ENCODE peak calls at places on chromosomes 11 and 22, in four cellular contexts. F, T, N and Y are unnamed samples.

GRCh38 chr22:32331918-32332725 is 25.5 kb upstream of the RFPL3 start:
- DNase-seq in F (peak), T (no peak), N (peak), Y (no peak)

GRCh38 chr22:41780714-41781507 is 19.6 kb upstream of the CCDC134 start:
- DNase-seq in T (no peak), F (peak), N (peak), Y (peak)

GRCh38 chr11:63829823-63830489 is 9.0 kb upstream of the MARK2 start:
- DNase-seq in F (no peak), T (no peak), N (no peak), Y (no peak)

GRCh38 chr11:28808771-28809170 is 700.6 kb downstream of the METTL15 start:
- DNase-seq in N (no peak), T (no peak), F (no peak), Y (no peak)

GRCh38 chr22:31615481-31615840 is 46.6 kb downstream of the PISD start:
- DNase-seq in N (no peak), T (no peak), F (no peak), Y (no peak)

GRCh38 chr22:39229688-39230260 is 15.0 kb downstream of the PDGFB start:
- DNase-seq in N (no peak), F (no peak), T (no peak), Y (no peak)

GRCh38 chr22:45628508-45628907 is 43.1 kb upstream of the ATXN10 start:
- DNase-seq in N (peak), T (no peak), F (no peak), Y (no peak)

GRCh38 chr11:95067042-95067827 is 516 bp downstream of the SRSF8 start:
- DNase-seq in T (no peak), N (peak), F (peak), Y (peak)

GRCh38 chr11:2208691-2209369 is 37.2 kb upstream of the TH start:
- DNase-seq in N (peak), F (peak), T (no peak), Y (no peak)

GRCh38 chr11:122804796-122805195 is 33.5 kb upstream of the CRTAM start:
- DNase-seq in T (no peak), N (no peak), F (no peak), Y (no peak)

GRCh38 chr22:42969348-42969975 is 45.5 kb downstream of the PACSIN2 start:
- DNase-seq in F (no peak), N (no peak), T (no peak), Y (no peak)

GRCh38 chr11:43548921-43549320 is 131.6 kb upstream of the HSD17B12 start:
- DNase-seq in N (no peak), F (no peak), T (no peak), Y (no peak)

GRCh38 chr22:37525746-37526350 is 6.6 kb upstream of the CARD10 start:
- DNase-seq in T (no peak), N (no peak), F (no peak), Y (no peak)

GRCh38 chr11:13862845-13863392 is 99.6 kb upstream of the SPON1 start:
- DNase-seq in F (no peak), T (no peak), N (no peak), Y (no peak)

GRCh38 chr11:60161107-60161506 is 21.8 kb downstream of the MS4A6A start:
- DNase-seq in F (no peak), T (no peak), N (no peak), Y (no peak)

GRCh38 chr22:28949788-28950187 is 66.4 kb downstream of the ZNRF3 start:
- DNase-seq in T (no peak), F (no peak), N (no peak), Y (no peak)

GRCh38 chr22:46604306-46604690 is 15.9 kb upstream of the GRAMD4 start:
- DNase-seq in F (no peak), T (no peak), N (no peak), Y (peak)

GRCh38 chr11:112453601-112454577 is 193.2 kb upstream of the PLET1 start:
- DNase-seq in F (peak), N (no peak), T (peak), Y (peak)

GRCh38 chr22:41524283-41524682 is 20.0 kb downstream of the POLR3H start:
- DNase-seq in F (peak), N (no peak), T (no peak), Y (no peak)

GRCh38 chr11:100546714-100547113 is 140.4 kb upstream of the ARHGAP42 start:
- DNase-seq in F (no peak), N (no peak), T (peak), Y (no peak)

GRCh38 chr11:130904380-130904779 is 11.9 kb downstream of the SNX19 start:
- DNase-seq in N (no peak), T (no peak), F (no peak), Y (no peak)

GRCh38 chr22:26517429-26517828 is 5.2 kb upstream of the TFIP11 start:
- DNase-seq in N (no peak), T (no peak), F (no peak), Y (no peak)

GRCh38 chr11:102346748-102347525 is at the start of gene BIRC2:
- DNase-seq in F (peak), N (peak), T (peak), Y (peak)

GRCh38 chr11:12121504-12121903 is 11.1 kb downstream of the MICAL2 start:
- DNase-seq in F (no peak), T (no peak), N (no peak), Y (no peak)

GRCh38 chr11:45871638-45872037 is 13.8 kb upstream of the MAPK8IP1 start:
- DNase-seq in T (no peak), F (no peak), N (no peak), Y (no peak)

GRCh38 chr11:66221726-66222236 is 46.7 kb upstream of the RAB1B start:
- DNase-seq in N (peak), F (no peak), T (no peak), Y (no peak)

GRCh38 chr22:24736526-24737050 is 37.9 kb downstream of the PIWIL3 start:
- DNase-seq in F (no peak), N (no peak), T (no peak), Y (no peak)

GRCh38 chr22:37324340-37325023 is 42.2 kb downstream of the CYTH4 start:
- DNase-seq in F (no peak), T (no peak), N (no peak), Y (no peak)

GRCh38 chr11:60338053-60338452 is 11.0 kb downstream of the MS4A6E start:
- DNase-seq in F (no peak), N (no peak), T (no peak), Y (no peak)

GRCh38 chr11:75524576-75525432 is 937 bp downstream of the GDPD5 start:
- DNase-seq in T (no peak), N (peak), F (peak), Y (no peak)

GRCh38 chr11:2515401-2516275 is 70.8 kb downstream of the KCNQ1 start:
- DNase-seq in T (no peak), F (peak), N (peak), Y (peak)

GRCh38 chr11:20131744-20132666 is 28.3 kb downstream of the DBX1 start:
- DNase-seq in N (peak), F (peak), T (no peak), Y (peak)

GRCh38 chr11:14750911-14751310 is 107.3 kb downstream of the PDE3B start:
- DNase-seq in T (no peak), F (no peak), N (no peak), Y (no peak)

GRCh38 chr22:37487129-37487528 is 945 bp upstream of the MFNG start:
- DNase-seq in T (no peak), N (no peak), F (no peak), Y (no peak)

GRCh38 chr11:44623321-44623715 is 57.9 kb downstream of the CD82 start:
- DNase-seq in F (peak), T (no peak), N (peak), Y (no peak)

GRCh38 chr11:24794064-24794463 is 297.2 kb downstream of the LUZP2 start:
- DNase-seq in F (no peak), N (no peak), T (no peak), Y (no peak)

GRCh38 chr11:118873804-118874203 is 9.9 kb upstream of the CXCR5 start:
- DNase-seq in N (no peak), T (no peak), F (no peak), Y (no peak)

GRCh38 chr11:118868659-118869058 is 15.0 kb upstream of the CXCR5 start:
- DNase-seq in N (peak), T (no peak), F (no peak), Y (no peak)

GRCh38 chr11:118876261-118876660 is 7.4 kb upstream of the CXCR5 start:
- DNase-seq in N (peak), F (no peak), T (no peak), Y (no peak)

GRCh38 chr11:118870396-118871343 is 13.0 kb upstream of the CXCR5 start:
- DNase-seq in F (no peak), N (peak), T (no peak), Y (no peak)

GRCh38 chr11:118872403-118872821 is 11.3 kb upstream of the CXCR5 start:
- DNase-seq in N (peak), T (no peak), F (no peak), Y (no peak)
- TF ChIP-seq POLR2A in N (no peak), T (no peak), F (no peak), Y (no peak)

GRCh38 chr22:50468626-50469025 is 6.2 kb downstream of the SBF1 start:
- DNase-seq in N (no peak), F (no peak), T (no peak), Y (no peak)

GRCh38 chr22:50471197-50471847 is 3.5 kb downstream of the SBF1 start:
- DNase-seq in T (no peak), F (no peak), N (no peak), Y (no peak)

GRCh38 chr22:50467773-50468440 is 6.9 kb downstream of the SBF1 start:
- DNase-seq in F (no peak), N (no peak), T (no peak), Y (no peak)

GRCh38 chr22:50470491-50470890 is 4.3 kb downstream of the SBF1 start:
- DNase-seq in T (no peak), F (no peak), N (no peak), Y (no peak)

DNA sequence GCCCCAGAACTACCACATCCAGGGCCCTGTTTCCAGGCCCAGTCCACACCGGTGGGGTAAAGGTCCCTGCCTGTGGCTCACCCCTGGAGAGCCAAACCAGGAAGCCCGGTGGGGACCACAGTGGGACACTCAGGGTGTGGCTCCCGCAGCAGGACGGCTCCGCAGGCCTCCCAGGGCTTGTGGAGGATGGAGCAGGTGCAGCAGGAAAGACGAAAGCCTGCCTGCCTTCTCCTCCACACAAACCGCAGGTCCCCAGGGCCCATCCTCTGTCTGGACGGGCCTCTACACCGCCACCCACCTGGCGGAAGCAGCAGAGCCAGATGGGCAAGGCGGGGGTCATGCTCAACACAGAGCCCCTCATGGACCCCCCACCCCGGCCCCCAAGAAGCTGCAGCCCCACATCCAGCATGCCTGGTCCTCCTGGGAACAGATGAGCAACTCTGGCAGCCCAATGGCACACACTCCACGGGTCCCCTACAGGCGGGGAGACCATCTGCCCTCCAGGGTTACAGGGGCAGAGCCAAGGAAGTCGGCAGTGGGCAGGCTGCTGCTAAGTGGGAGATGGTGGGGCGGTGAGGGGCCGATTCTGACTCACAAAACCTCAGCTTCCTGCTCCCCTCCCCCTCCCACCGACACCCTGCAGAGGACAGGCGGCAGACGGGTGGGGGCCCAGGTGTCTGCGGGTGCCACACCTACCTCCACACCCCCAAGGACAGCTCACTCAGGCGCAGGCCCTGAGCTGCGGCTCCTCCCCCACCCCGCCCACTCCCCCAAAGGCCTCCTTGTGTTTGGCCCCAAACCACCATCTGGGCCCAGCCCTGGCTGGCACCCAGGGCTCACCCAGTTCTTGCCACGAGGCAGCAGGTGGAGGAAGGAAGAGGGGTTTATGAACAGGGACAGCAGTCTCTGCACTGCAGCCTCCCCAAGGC is 5.2 kb downstream of the SBF1 start:
- DNase-seq in N (peak), F (peak), T (peak), Y (peak)
- TF ChIP-seq POLR2AphosphoS5 in N (peak), F (no peak), T (no peak), Y (peak)

GRCh38 chr11:70203749-70204465 is 811 bp downstream of the FADD start:
- DNase-seq in N (peak), F (peak), T (peak), Y (peak)
- TF ChIP-seq POLR2A in N (no peak), F (no peak), T (no peak), Y (no peak)

DNA sequence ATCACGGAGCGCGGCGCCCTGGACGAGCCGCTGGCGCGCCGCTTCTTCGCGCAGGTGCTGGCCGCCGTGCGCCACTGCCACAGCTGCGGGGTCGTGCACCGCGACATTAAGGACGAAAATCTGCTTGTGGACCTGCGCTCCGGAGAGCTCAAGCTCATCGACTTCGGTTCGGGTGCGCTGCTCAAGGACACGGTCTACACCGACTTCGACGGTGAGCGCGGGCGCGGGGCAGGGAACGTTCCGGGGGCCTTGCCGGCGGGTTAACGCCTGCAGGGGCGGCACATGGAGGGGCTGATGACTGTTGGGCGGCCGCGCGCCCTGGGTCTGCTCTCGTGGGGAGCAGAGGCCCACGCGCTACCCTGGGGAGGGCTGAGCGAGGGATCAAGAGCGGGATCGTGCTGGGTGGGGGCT is 1.0 kb downstream of the PIM3 start:
- DNase-seq in F (no peak), T (no peak), N (no peak), Y (no peak)
- TF ChIP-seq POLR2AphosphoS5 in F (no peak), T (no peak), N (peak), Y (no peak)

GRCh38 chr11:108319541-108320145 is 96.8 kb downstream of the ATM start:
- DNase-seq in T (no peak), F (no peak), N (no peak), Y (no peak)

GRCh38 chr11:108324587-108324986 is 101.7 kb downstream of the ATM start:
- DNase-seq in F (no peak), T (no peak), N (no peak), Y (no peak)

GRCh38 chr11:108322666-108323065 is 99.8 kb downstream of the ATM start:
- DNase-seq in F (no peak), N (no peak), T (no peak), Y (no peak)
- TF ChIP-seq POLR2A in F (no peak), N (no peak), T (no peak), Y (no peak)